ENCODE peak calls at places on chromosome 4, in six cellular contexts. A is AG08396; Z is nucleus accumbens; W is NAMALWA; K is NK-92 treated with Interleukin-12 subunit alpha and Interleukin-12 subunit beta, amount 100 ng/mL, for 24 hours; E is CD4-positive, CD25-positive, alpha-beta regulatory T cell. S is an unnamed sample.

GRCh38 chr4:184755278-184755677 is 21.4 kb upstream of the CENPU start:
- DNase-seq in K (no peak), E (no peak), A (no peak), W (no peak), Z (no peak), S (no peak)

GRCh38 chr4:168755643-168756482 is 254.2 kb downstream of the CBR4 start:
- DNase-seq in W (no peak), A (no peak), Z (no peak), E (no peak), K (no peak), S (no peak)

GRCh38 chr4:124907881-124908280 is 195.3 kb upstream of the ANKRD50 start:
- DNase-seq in Z (no peak), A (no peak), K (no peak), W (no peak), E (no peak), S (no peak)

GRCh38 chr4:71827811-71828210 is 43.9 kb upstream of the GC start:
- DNase-seq in A (no peak), W (no peak), K (no peak), E (no peak), Z (no peak), S (no peak)

GRCh38 chr4:124515591-124515990 is 196.9 kb downstream of the ANKRD50 start:
- DNase-seq in Z (no peak), A (no peak), K (no peak), E (no peak), W (no peak), S (no peak)

GRCh38 chr4:168564024-168564423 is 67.2 kb downstream of the PALLD start:
- DNase-seq in E (no peak), K (no peak), A (no peak), Z (no peak), W (no peak), S (no peak)

GRCh38 chr4:183532823-183533222 is 28.0 kb downstream of the ING2 start:
- DNase-seq in A (no peak), E (no peak), K (no peak), Z (no peak), W (no peak), S (no peak)

GRCh38 chr4:16196482-16197393 is 29.5 kb downstream of the TAPT1 start:
- DNase-seq in Z (no peak), E (no peak), K (no peak), A (peak), W (peak), S (no peak)

GRCh38 chr4:33411182-33411581 is 2691.0 kb downstream of the PCDH7 start:
- DNase-seq in W (no peak), E (no peak), Z (no peak), K (peak), A (no peak), S (no peak)

GRCh38 chr4:151563194-151563593 is 154.2 kb downstream of the FHIP1A start:
- DNase-seq in K (no peak), Z (no peak), A (no peak), W (no peak), E (no peak), S (no peak)

GRCh38 chr4:183098080-183098722 is 856 bp upstream of the WWC2 start:
- DNase-seq in K (no peak), W (no peak), E (no peak), Z (peak), A (peak), S (no peak)

GRCh38 chr4:110533940-110534339 is 58.0 kb downstream of the ENPEP start:
- DNase-seq in Z (no peak), K (no peak), E (no peak), A (peak), W (peak), S (no peak)

GRCh38 chr4:168917150-168917779 is 92.8 kb downstream of the CBR4 start:
- DNase-seq in Z (no peak), E (peak), W (peak), A (peak), K (no peak), S (no peak)

GRCh38 chr4:187478292-187479205 is 517.0 kb upstream of the ZFP42 start:
- DNase-seq in W (no peak), A (peak), E (no peak), Z (no peak), K (no peak), S (no peak)

GRCh38 chr4:177607111-177607573 is 164.9 kb upstream of the AGA start:
- DNase-seq in W (no peak), E (no peak), K (no peak), Z (no peak), A (no peak), S (no peak)

GRCh38 chr4:139301821-139302611 is at the start of gene NDUFC1:
- DNase-seq in K (peak), W (peak), Z (peak), A (peak), E (peak), S (peak)

GRCh38 chr4:16524911-16525574 is 298.8 kb upstream of the TAPT1 start:
- DNase-seq in E (no peak), K (no peak), A (peak), W (no peak), Z (no peak), S (no peak)

GRCh38 chr4:121764702-121765367 is at the start of gene SMIM43:
- DNase-seq in E (no peak), Z (no peak), K (no peak), A (peak), W (no peak), S (no peak)

GRCh38 chr4:54227261-54228063 is 1.6 kb upstream of the PDGFRA start:
- DNase-seq in A (peak), K (no peak), Z (no peak), E (no peak), W (no peak), S (no peak)

GRCh38 chr4:98506462-98507132 is 151.8 kb downstream of the TSPAN5 start:
- DNase-seq in E (no peak), W (peak), K (no peak), A (no peak), Z (no peak), S (no peak)

GRCh38 chr4:99826016-99826415 is 9.4 kb downstream of the DAPP1 start:
- DNase-seq in A (no peak), W (no peak), E (no peak), Z (no peak), K (no peak), S (no peak)

GRCh38 chr4:175633310-175633709 is 178.8 kb downstream of the GPM6A start:
- DNase-seq in W (no peak), E (no peak), K (no peak), Z (no peak), A (no peak), S (no peak)

GRCh38 chr4:73740353-73740778 is at the start of gene CXCL8:
- DNase-seq in K (no peak), E (no peak), Z (no peak), A (peak), W (no peak), S (peak)

GRCh38 chr4:53788011-53788410 is 196.7 kb upstream of the LNX1 start:
- DNase-seq in K (no peak), Z (no peak), A (no peak), W (no peak), E (no peak), S (no peak)

GRCh38 chr4:26124753-26125236 is 196.0 kb upstream of the RBPJ start:
- DNase-seq in E (no peak), Z (no peak), A (peak), W (peak), K (no peak), S (no peak)

S was measured in dorsolateral prefrontal cortex.